ENCODE peak calls at places on chromosomes 6 and 20, in eight cellular contexts. Z is left lung; F is Panc1; A is kidney epithelial cell; N is tibial artery; T is choroid plexus epithelial cell; B is stomach; W is CD8-positive, alpha-beta T cell. V is an unnamed sample.

GRCh38 chr6:21801786-21802610 is 208.4 kb downstream of the SOX4 start:
- DNase-seq in Z (no peak), F (no peak), A (no peak), N (no peak), T (no peak), B (no peak), W (no peak), V (no peak)

GRCh38 chr6:135411339-135411738 is 86.2 kb downstream of the AHI1 start:
- DNase-seq in Z (no peak), F (no peak), A (no peak), N (no peak), T (peak; percentile 8), B (no peak), W (no peak), V (no peak)

GRCh38 chr6:40585661-40586269 is 1.4 kb downstream of the LRFN2 start:
- DNase-seq in Z (no peak), F (no peak), A (no peak), N (no peak), T (no peak), B (no peak), W (no peak), V (no peak)

GRCh38 chr20:21149344-21149743 is 23.5 kb downstream of the KIZ start:
- DNase-seq in Z (no peak), F (no peak), A (no peak), N (no peak), T (no peak), B (no peak), W (no peak), V (no peak)

GRCh38 chr6:39204646-39205244 is 24.5 kb downstream of the KCNK5 start:
- DNase-seq in Z (no peak), F (no peak), A (no peak), N (no peak), T (no peak), B (no peak), W (no peak), V (no peak)

GRCh38 chr6:166677941-166678340 is 50.9 kb upstream of the RPS6KA2 start:
- DNase-seq in Z (no peak), F (no peak), A (no peak), N (no peak), T (no peak), B (no peak), W (no peak), V (no peak)

GRCh38 chr20:2234788-2235187 is 61.0 kb upstream of the TGM3 start:
- DNase-seq in Z (no peak), F (no peak), A (no peak), N (no peak), T (peak; percentile 6), B (no peak), W (no peak), V (no peak)

GRCh38 chr6:44217332-44218143 is 812 bp downstream of the MYMX start:
- DNase-seq in Z (no peak), F (no peak), A (no peak), N (peak; percentile 50), T (no peak), B (peak; percentile 80), W (no peak), V (no peak)

GRCh38 chr6:100592929-100593328 is 128.2 kb upstream of the SIM1 start:
- DNase-seq in Z (no peak), F (no peak), A (no peak), N (no peak), T (no peak), B (no peak), W (no peak), V (no peak)

GRCh38 chr20:1802385-1803215 is 92.6 kb upstream of the SIRPA start:
- DNase-seq in Z (peak; percentile 94), F (no peak), A (no peak), N (peak; percentile 64), T (peak; percentile 58), B (no peak), W (peak; percentile 36), V (no peak)

GRCh38 chr6:362231-362923 is 29.2 kb upstream of the IRF4 start:
- DNase-seq in Z (no peak), F (no peak), A (no peak), N (no peak), T (no peak), B (no peak), W (no peak), V (no peak)

GRCh38 chr6:158708239-158708638 is 58.4 kb downstream of the SYTL3 start:
- DNase-seq in Z (no peak), F (no peak), A (no peak), N (no peak), T (peak; percentile 80), B (peak; percentile 33), W (no peak), V (no peak)

GRCh38 chr6:133741375-133741861 is 147.5 kb upstream of the TCF21 start:
- DNase-seq in Z (no peak), F (no peak), A (peak; percentile 37), N (no peak), T (peak; percentile 69), B (no peak), W (no peak), V (peak; percentile 51)

GRCh38 chr6:131061041-131061770 is 1.8 kb downstream of the EPB41L2 start:
- DNase-seq in Z (no peak), F (no peak), A (peak; percentile 72), N (no peak), T (peak; percentile 57), B (no peak), W (no peak), V (peak; percentile 67)

GRCh38 chr20:36527331-36528125 is 13.8 kb upstream of the MYL9 start:
- DNase-seq in Z (no peak), F (no peak), A (no peak), N (no peak), T (no peak), B (no peak), W (no peak), V (no peak)

GRCh38 chr20:45373353-45374100 is 4.6 kb downstream of the TP53TG5 start:
- DNase-seq in Z (peak; percentile 95), F (peak; percentile 75), A (no peak), N (peak; percentile 89), T (peak; percentile 87), B (peak; percentile 92), W (peak; percentile 94), V (no peak)
- H3K4me3 ChIP-seq in Z (peak overlapping the region; percentile 45), F (peak overlapping the region; percentile 46), A (peak overlapping the region; percentile 31), N (peak overlapping the region; percentile 61), T (peak overlapping the region; percentile 63), B (peak overlapping the region; percentile 52), W (peak overlapping the region; percentile 64), V (peak overlapping the region; percentile 64)

GRCh38 chr20:62624719-62625455 is 17.4 kb upstream of the SLCO4A1 start:
- DNase-seq in Z (peak; percentile 83), F (no peak), A (no peak), N (peak; percentile 72), T (no peak), B (no peak), W (no peak), V (no peak)

GRCh38 chr20:62623488-62624324 is 18.6 kb upstream of the SLCO4A1 start:
- DNase-seq in Z (peak; percentile 99), F (peak; percentile 72), A (peak; percentile 78), N (peak; percentile 96), T (peak; percentile 84), B (peak; percentile 99), W (peak; percentile 86), V (peak; percentile 73)

GRCh38 chr20:62622877-62623487 is 19.3 kb upstream of the SLCO4A1 start:
- DNase-seq in Z (peak; percentile 81), F (no peak), A (no peak), N (no peak), T (no peak), B (no peak), W (no peak), V (no peak)

GRCh38 chr20:62625516-62625915 is 16.8 kb upstream of the SLCO4A1 start:
- DNase-seq in Z (peak; percentile 82), F (no peak), A (no peak), N (no peak), T (no peak), B (no peak), W (no peak), V (no peak)

DNA sequence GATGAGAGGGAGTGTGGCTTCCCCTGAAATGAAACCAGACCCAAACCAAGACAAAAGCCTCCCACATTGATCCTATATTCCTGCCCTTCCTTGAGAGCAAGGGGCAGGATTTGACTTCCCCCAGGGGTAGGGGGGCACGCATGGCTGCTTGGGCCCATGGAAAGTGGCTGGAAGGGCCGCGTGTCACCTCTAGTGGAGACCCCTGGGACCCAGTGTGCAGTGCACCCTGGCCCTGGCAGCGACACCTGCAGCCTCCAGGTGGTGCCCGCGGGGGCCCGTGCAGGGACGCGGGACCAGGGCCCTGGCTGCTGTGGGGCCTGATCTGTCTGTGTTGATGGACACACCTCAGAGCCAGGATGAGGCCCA is 18.0 kb upstream of the SLCO4A1 start:
- DNase-seq in Z (peak; percentile 84), F (no peak), A (no peak), N (no peak), T (no peak), B (peak; percentile 71), W (no peak), V (no peak)
- TF ChIP-seq CTCF in Z (no peak), F (peak; percentile 81), A (peak; percentile 35), N (no peak), T (no peak), B (peak; percentile 21), W (no peak), V (peak; percentile 35)

GRCh38 chr20:50512323-50512722 is 2.1 kb downstream of the PTPN1 start:
- DNase-seq in Z (no peak), F (no peak), A (no peak), N (no peak), T (no peak), B (no peak), W (no peak), V (no peak)
- H3K4me3 ChIP-seq in Z (peak overlapping the region; percentile 95), F (peak overlapping the region; percentile 66), A (peak overlapping the region; percentile 79), N (peak overlapping the region; percentile 91), T (peak overlapping the region; percentile 98), B (no peak overlapping the region), W (no peak overlapping the region), V (peak overlapping the region; percentile 97)

GRCh38 chr20:52814371-52814770 is 157.8 kb upstream of the TSHZ2 start:
- DNase-seq in Z (no peak), F (no peak), A (no peak), N (no peak), T (no peak), B (no peak), W (no peak), V (no peak)

GRCh38 chr20:52809003-52809402 is 163.2 kb upstream of the TSHZ2 start:
- DNase-seq in Z (peak; percentile 41), F (no peak), A (no peak), N (no peak), T (no peak), B (no peak), W (no peak), V (no peak)

GRCh38 chr20:52806918-52807317 is 165.2 kb upstream of the TSHZ2 start:
- DNase-seq in Z (no peak), F (no peak), A (no peak), N (no peak), T (no peak), B (no peak), W (no peak), V (no peak)

DNA sequence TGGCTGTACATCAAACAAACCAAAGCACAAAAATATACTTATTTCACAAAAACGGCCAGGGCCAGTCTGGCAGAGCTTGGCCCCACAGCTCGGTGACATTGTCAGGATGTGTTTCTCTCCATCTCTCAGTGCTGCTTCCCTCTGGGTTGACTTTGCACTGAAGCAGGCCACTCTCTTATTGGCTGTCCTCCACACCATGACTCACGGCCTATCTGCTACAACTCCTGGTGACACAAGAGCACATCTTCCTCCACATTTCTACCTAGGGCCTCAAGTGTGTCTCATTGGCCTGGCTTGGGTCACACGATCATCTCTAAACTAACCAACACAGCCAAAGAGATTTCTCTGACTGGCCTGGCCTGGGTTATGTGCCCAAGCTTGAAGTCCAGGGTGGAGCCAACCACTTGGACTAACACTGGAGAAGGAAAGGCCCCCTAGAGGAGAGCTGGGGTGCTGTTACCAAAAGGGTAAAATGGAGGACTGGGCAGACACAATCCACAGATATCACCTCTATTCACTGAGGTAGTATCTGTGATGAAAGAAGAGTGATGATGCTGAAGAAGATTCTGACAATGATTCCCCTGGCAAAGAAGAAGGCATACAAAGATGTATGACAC is 159.8 kb upstream of the TSHZ2 start:
- DNase-seq in Z (no peak), F (no peak), A (no peak), N (no peak), T (no peak), B (no peak), W (no peak), V (no peak)
- TF ChIP-seq CTCF in Z (no peak), F (no peak), A (no peak), N (no peak), T (no peak), B (no peak), W (no peak), V (peak; percentile 16)